ENCODE peak calls at places on chromosomes 7 and 10, in five cellular contexts. F is IMR-90, D is H9, Z is A673, G is psoas muscle. R is an unnamed sample.

GRCh38 chr7:43038229-43038628 is 74.2 kb upstream of the HECW1 start:
- DNase-seq in F (peak; percentile 73), D (no peak), Z (no peak), G (no peak), R (no peak)

GRCh38 chr10:71255817-71256660 is 43.7 kb downstream of the UNC5B start:
- DNase-seq in F (peak; percentile 91), D (no peak), Z (no peak), G (peak; percentile 63), R (peak; percentile 57)

GRCh38 chr7:271266-272107 is 18.5 kb upstream of the FOXL3 start:
- DNase-seq in F (no peak), D (no peak), Z (no peak), G (no peak), R (no peak)

GRCh38 chr7:98165827-98166667 is 45.2 kb upstream of the BHLHA15 start:
- DNase-seq in F (peak; percentile 14), D (peak; percentile 69), Z (peak; percentile 19), G (no peak), R (no peak)

GRCh38 chr10:101014966-101015581 is 15.5 kb downstream of the LZTS2 start:
- DNase-seq in F (peak; percentile 98), D (no peak), Z (peak; percentile 50), G (no peak), R (no peak)

GRCh38 chr7:138564365-138564764 is 104.3 kb downstream of the TRIM24 start:
- DNase-seq in F (no peak), D (no peak), Z (no peak), G (no peak), R (no peak)

GRCh38 chr7:128405345-128406146 is 4.2 kb downstream of the IMPDH1 start:
- DNase-seq in F (peak; percentile 8), D (peak; percentile 51), Z (peak; percentile 74), G (peak; percentile 60), R (no peak)

GRCh38 chr10:82463614-82464013 is 588.6 kb downstream of the NRG3 start:
- DNase-seq in F (no peak), D (no peak), Z (no peak), G (no peak), R (no peak)

GRCh38 chr10:48811461-48811860 is 126.8 kb downstream of the WDFY4 start:
- DNase-seq in F (no peak), D (no peak), Z (no peak), G (no peak), R (no peak)

GRCh38 chr10:33280217-33280616 is 54.2 kb downstream of the NRP1 start:
- DNase-seq in F (no peak), D (no peak), Z (no peak), G (no peak), R (no peak)
- H3K4me1 ChIP-seq in F (peaks cover 13% of the 10 kb centered on the region), D (no peaks in the 10 kb centered on the region), Z (peaks cover 3% of the 10 kb centered on the region), G (peaks cover 23% of the 10 kb centered on the region), R (peaks cover 17% of the 10 kb centered on the region)

GRCh38 chr7:150355666-150356059 is 13.0 kb upstream of the REPIN1 start:
- DNase-seq in F (no peak), D (no peak), Z (no peak), G (no peak), R (no peak)

GRCh38 chr7:150356265-150356897 is 12.2 kb upstream of the REPIN1 start:
- DNase-seq in F (peak; percentile 33), D (no peak), Z (peak; percentile 67), G (no peak), R (peak; percentile 5)

GRCh38 chr7:150358433-150358832 is 10.2 kb upstream of the REPIN1 start:
- DNase-seq in F (no peak), D (no peak), Z (no peak), G (no peak), R (peak; percentile 2)

GRCh38 chr7:150357771-150358427 is 10.7 kb upstream of the REPIN1 start:
- DNase-seq in F (no peak), D (no peak), Z (no peak), G (no peak), R (no peak)

GRCh38 chr7:150357277-150357676 is 11.3 kb upstream of the REPIN1 start:
- DNase-seq in F (no peak), D (no peak), Z (peak; percentile 88), G (no peak), R (no peak)
- H3K27ac ChIP-seq in F (no peak overlapping the region), D (no peak overlapping the region), Z (peak overlapping the region; percentile 75), G (peak overlapping the region; percentile 50), R (no peak overlapping the region)

DNA sequence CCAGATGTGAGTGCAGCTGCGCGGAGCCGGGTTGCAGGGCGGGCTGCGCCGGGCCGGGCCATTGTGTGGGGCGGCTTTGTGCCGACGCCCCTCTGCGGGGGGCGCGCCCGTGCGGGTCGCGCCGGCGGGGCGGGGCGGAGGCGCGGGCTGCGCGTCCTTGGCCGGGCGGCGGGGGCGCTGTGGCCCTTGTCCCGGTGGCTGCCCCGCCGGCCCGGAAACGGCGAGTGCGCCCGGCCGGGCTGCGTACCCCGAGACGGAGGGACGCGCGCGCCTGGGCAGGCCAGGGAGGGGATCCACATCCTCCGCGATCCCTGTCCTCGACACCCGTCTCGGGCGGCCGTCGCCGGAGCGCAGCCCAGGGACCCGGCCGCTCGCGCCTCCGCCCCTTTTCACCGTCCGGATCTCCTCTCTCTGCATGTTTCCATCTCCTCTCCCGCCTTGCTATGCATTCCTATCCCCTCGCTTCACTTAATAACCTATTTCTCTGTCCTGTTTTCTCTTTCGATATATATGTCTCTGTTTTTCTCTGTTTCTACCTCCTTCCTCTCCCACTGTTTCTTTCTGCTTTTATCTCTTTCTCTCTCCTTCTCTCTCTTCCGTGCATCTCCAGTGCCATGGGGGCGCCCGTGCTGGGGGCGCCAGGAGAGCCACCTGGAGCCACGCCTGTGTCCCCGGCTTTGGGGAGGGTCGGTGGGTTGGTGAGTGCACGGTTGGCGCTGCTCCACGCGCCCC is 765 bp downstream of the PFKFB3 start:
- DNase-seq in F (peak; percentile 47), D (peak; percentile 77), Z (peak; percentile 75), G (peak; percentile 69), R (peak; percentile 52)
- TF ChIP-seq CTCF in F (peak; percentile 52), D (peak; percentile 49), Z (peak; percentile 9), G (peak; percentile 54), R (no peak)

DNA sequence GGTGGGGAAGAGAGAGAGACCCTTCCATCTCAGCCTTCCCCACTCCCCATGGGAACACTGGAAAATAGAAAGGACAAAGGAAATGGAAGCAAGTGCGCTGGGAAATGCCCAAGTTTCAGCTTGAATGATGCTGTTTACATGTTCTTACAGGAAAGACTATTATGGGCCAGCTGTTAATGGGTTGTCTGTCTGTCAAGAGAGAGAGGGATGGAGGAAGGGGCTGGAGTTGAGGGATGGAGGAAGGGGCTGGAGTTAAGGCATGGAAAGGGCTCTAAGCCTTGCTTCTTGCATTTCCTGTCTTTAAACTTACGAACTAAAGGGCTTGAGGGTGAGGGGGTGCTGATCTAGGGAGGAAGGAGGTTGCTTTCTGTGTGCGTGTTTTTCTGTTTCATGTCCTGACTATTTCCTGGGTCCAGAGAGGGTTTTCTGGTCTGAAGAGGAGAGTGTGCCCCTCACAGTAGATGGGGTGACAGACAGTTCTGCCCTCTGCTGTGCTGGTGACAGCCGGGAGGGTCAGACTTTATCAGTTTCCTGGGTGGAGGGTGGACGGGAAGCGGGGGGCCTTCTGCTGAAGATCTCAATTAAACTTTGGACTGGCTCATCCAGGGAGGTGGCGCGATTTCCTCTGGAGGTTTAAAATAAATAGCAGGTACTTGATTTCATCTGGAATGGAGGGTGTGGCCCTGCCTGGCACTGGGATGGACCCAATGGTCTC is 30.5 kb downstream of the GRK5 start:
- DNase-seq in F (peak; percentile 52), D (no peak), Z (no peak), G (no peak), R (no peak)
- H3K4me1 ChIP-seq in F (peaks cover 34% of the 10 kb centered on the region), D (peaks cover 3% of the 10 kb centered on the region), Z (peaks cover 36% of the 10 kb centered on the region), G (no peaks in the 10 kb centered on the region), R (peaks cover 39% of the 10 kb centered on the region)

DNA sequence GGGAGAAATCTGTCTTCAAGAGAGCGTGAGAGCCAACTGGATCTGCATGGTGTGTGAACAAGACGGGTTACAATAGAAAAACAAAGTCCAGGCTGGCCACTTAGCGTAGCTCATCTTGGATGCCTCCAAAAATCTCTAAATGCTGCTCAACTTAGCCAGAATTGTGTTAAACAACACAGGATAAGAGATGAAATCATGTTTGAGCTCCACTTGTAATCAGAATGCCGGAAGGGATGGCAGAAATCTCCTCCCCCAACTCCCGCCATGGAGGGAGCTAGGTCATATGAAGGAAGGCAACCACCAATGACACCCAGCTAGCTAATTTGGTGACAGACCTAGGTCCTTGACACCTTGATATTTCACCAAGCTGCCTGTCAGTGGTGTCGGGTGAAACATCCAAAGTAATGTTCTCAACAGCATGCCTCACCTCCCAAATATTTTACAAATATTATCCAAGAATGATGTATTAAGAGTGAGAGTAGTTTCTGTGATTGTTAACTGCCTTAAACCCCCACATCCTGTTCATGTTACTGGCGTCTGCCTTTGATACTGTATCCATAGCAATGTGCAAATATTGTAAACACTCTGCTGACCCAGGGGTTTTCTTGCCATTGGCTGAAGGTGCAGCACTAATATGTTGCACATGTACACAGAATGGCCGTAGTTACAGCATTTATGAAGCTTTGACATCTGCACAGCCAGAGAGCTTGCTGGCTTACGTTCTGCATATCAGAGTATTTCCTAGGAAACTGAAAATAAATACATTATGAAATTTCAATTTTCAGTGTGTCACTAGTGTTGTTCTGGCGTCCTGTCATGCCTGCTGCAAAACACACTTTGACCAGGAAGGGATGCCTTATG is 25.8 kb downstream of the TMEM254 start:
- DNase-seq in F (peak; percentile 90), D (no peak), Z (no peak), G (peak; percentile 29), R (peak; percentile 49)
- H3K27ac ChIP-seq in F (peak overlapping the region; percentile 42), D (no peak overlapping the region), Z (no peak overlapping the region), G (peak overlapping the region; percentile 25), R (peak overlapping the region; percentile 59)

GRCh38 chr10:90665905-90666662 is 191.8 kb downstream of the HTR7 start:
- DNase-seq in F (no peak), D (no peak), Z (no peak), G (no peak), R (no peak)
- TF ChIP-seq CTCF in F (no peak), D (no peak), Z (no peak), G (no peak), R (no peak)

GRCh38 chr10:44956176-44956575 is 3.4 kb upstream of the RASSF4 start:
- DNase-seq in F (no peak), D (peak; percentile 5), Z (no peak), G (no peak), R (no peak)
- H3K4me1 ChIP-seq in F (peaks cover 15% of the 10 kb centered on the region), D (peaks cover 15% of the 10 kb centered on the region), Z (peaks cover 13% of the 10 kb centered on the region), G (peaks cover 23% of the 10 kb centered on the region), R (peaks cover 25% of the 10 kb centered on the region)

R was measured in tibial artery.